ENCODE peak calls at places on chromosomes 2 and 18, in six cellular contexts. W is midbrain, O is AG09319, Y is right cardiac atrium, G is DMS53, D is gastrocnemius medialis. E is an unnamed sample.

GRCh38 chr18:12595571-12596255 is 62.2 kb downstream of the SPIRE1 start:
- DNase-seq in W (no peak), O (no peak), Y (no peak), G (no peak), D (no peak), E (no peak)

GRCh38 chr2:164351536-164351935 is 269.7 kb downstream of the GRB14 start:
- DNase-seq in W (no peak), O (no peak), Y (no peak), G (no peak), D (no peak), E (no peak)

GRCh38 chr18:76494181-76494540 is 881 bp downstream of the ZNF516 start:
- DNase-seq in W (no peak), O (no peak), Y (peak), G (peak), D (peak), E (no peak)

GRCh38 chr2:146412625-146413024 is 1432.2 kb upstream of the ACVR2A start:
- DNase-seq in W (no peak), O (no peak), Y (no peak), G (peak), D (no peak), E (no peak)

GRCh38 chr2:38360177-38360576 is 16.9 kb downstream of the ATL2 start:
- DNase-seq in W (no peak), O (no peak), Y (no peak), G (no peak), D (no peak), E (no peak)

GRCh38 chr2:15981646-15982045 is 41.3 kb downstream of the MYCN start:
- DNase-seq in W (no peak), O (no peak), Y (no peak), G (no peak), D (no peak), E (no peak)

GRCh38 chr2:148136441-148136840 is 115.5 kb downstream of the MBD5 start:
- DNase-seq in W (no peak), O (no peak), Y (no peak), G (no peak), D (no peak), E (no peak)

GRCh38 chr2:3483227-3483985 is 35.9 kb downstream of the ADI1 start:
- DNase-seq in W (peak), O (no peak), Y (peak), G (peak), D (no peak), E (no peak)

GRCh38 chr2:17543848-17544645 is 3.6 kb downstream of the VSNL1 start:
- DNase-seq in W (no peak), O (no peak), Y (no peak), G (peak), D (no peak), E (no peak)

GRCh38 chr2:10923007-10923372 is 11.3 kb downstream of the KCNF1 start:
- DNase-seq in W (no peak), O (no peak), Y (no peak), G (no peak), D (no peak), E (no peak)

GRCh38 chr2:199861116-199861774 is 10.3 kb upstream of the FTCDNL1 start:
- DNase-seq in W (peak), O (no peak), Y (no peak), G (peak), D (no peak), E (no peak)

GRCh38 chr18:35172451-35173035 is 68.3 kb upstream of the ZNF397 start:
- DNase-seq in W (no peak), O (no peak), Y (no peak), G (peak), D (no peak), E (no peak)

GRCh38 chr2:109594246-109594900 is 19.4 kb downstream of the SEPTIN10 start:
- DNase-seq in W (no peak), O (no peak), Y (no peak), G (no peak), D (no peak), E (no peak)

GRCh38 chr2:208392300-208392699 is 14.3 kb upstream of the PTH2R start:
- DNase-seq in W (no peak), O (no peak), Y (no peak), G (peak), D (no peak), E (no peak)

GRCh38 chr2:178999476-178999875 is 50.5 kb downstream of the CCDC141 start:
- DNase-seq in W (no peak), O (no peak), Y (no peak), G (no peak), D (no peak), E (no peak)

GRCh38 chr18:8657873-8658521 is 47.4 kb upstream of the MTCL1 start:
- DNase-seq in W (no peak), O (no peak), Y (no peak), G (peak), D (no peak), E (no peak)

GRCh38 chr2:27772804-27773203 is 1.3 kb downstream of the MRPL33 start:
- DNase-seq in W (no peak), O (no peak), Y (no peak), G (no peak), D (no peak), E (no peak)

GRCh38 chr2:11540148-11540995 is 6.5 kb downstream of the GREB1 start:
- DNase-seq in W (no peak), O (no peak), Y (peak), G (peak), D (no peak), E (no peak)

GRCh38 chr18:60978338-60978737 is 354.9 kb upstream of the CDH20 start:
- DNase-seq in W (no peak), O (no peak), Y (no peak), G (no peak), D (no peak), E (no peak)